ENCODE peak calls at places on chromosomes 16 and 17, in seven cellular contexts. L is transverse colon, P is spleen, S is AG09319, H is upper lobe of left lung, A is osteocyte, I is neural progenitor cell. Q is an unnamed sample.

GRCh38 chr17:1060991-1061390 is 64.1 kb downstream of the TIMM22 start:
- DNase-seq in P (no peak), S (peak; percentile 93), H (peak; percentile 73), I (no peak), A (peak; percentile 92), L (peak; percentile 54), Q (peak; percentile 68)

GRCh38 chr16:71311553-71312158 is 22.5 kb upstream of the CMTR2 start:
- DNase-seq in H (no peak), S (no peak), I (peak; percentile 87), A (no peak), P (no peak), L (no peak), Q (peak; percentile 25)

GRCh38 chr17:79827179-79827578 is 12.1 kb downstream of the CBX4 start:
- DNase-seq in H (no peak), L (no peak), S (no peak), I (no peak), P (no peak), A (no peak), Q (no peak)

GRCh38 chr16:50185005-50185505 is 31.9 kb downstream of the TENT4B start:
- DNase-seq in I (no peak), H (no peak), L (no peak), S (no peak), A (no peak), P (no peak), Q (no peak)

GRCh38 chr16:57824880-57825279 is 22.6 kb upstream of the KIFC3 start:
- DNase-seq in S (no peak), P (peak; percentile 48), L (no peak), A (no peak), H (no peak), I (no peak), Q (no peak)

GRCh38 chr16:88633684-88634140 is 4.7 kb upstream of the IL17C start:
- DNase-seq in L (peak; percentile 60), P (peak; percentile 91), H (peak; percentile 89), S (no peak), A (no peak), I (peak; percentile 69), Q (peak; percentile 85)

GRCh38 chr16:30054959-30055553 is 10.5 kb upstream of the ALDOA start:
- DNase-seq in P (peak; percentile 81), A (no peak), H (peak; percentile 65), I (peak; percentile 79), L (peak; percentile 54), S (no peak), Q (peak; percentile 76)

GRCh38 chr17:45234641-45235040 is 13.0 kb downstream of the FMNL1 start:
- DNase-seq in P (peak; percentile 78), H (no peak), I (peak; percentile 75), L (no peak), S (no peak), A (no peak), Q (peak; percentile 64)

GRCh38 chr16:70453891-70454220 is 539 bp upstream of the FCSK start:
- DNase-seq in S (no peak), I (peak; percentile 66), P (no peak), H (no peak), A (no peak), L (no peak), Q (no peak)

GRCh38 chr17:48492401-48493298 is 38.2 kb downstream of the HOXB1 start:
- DNase-seq in A (no peak), H (peak; percentile 94), L (peak; percentile 80), P (peak; percentile 89), I (peak; percentile 72), S (no peak), Q (peak; percentile 70)

GRCh38 chr17:19453296-19453695 is 42.3 kb downstream of the RNF112 start:
- DNase-seq in H (no peak), I (no peak), P (no peak), S (no peak), A (no peak), L (no peak), Q (no peak)

GRCh38 chr17:49752508-49752907 is 11.4 kb downstream of the FAM117A start:
- DNase-seq in S (no peak), L (no peak), A (no peak), I (no peak), P (no peak), H (no peak), Q (no peak)

GRCh38 chr16:3023415-3023668 is 400 bp downstream of the HCFC1R1 start:
- DNase-seq in P (no peak), A (peak; percentile 90), I (no peak), S (no peak), H (no peak), L (no peak), Q (no peak)

GRCh38 chr16:50627419-50627818 is 53.7 kb downstream of the SNX20 start:
- DNase-seq in S (no peak), P (no peak), A (no peak), I (peak; percentile 58), H (no peak), L (peak; percentile 48), Q (peak; percentile 75)

GRCh38 chr17:19626079-19626478 is 22.5 kb upstream of the ALDH3A2 start:
- DNase-seq in P (no peak), L (no peak), A (no peak), I (no peak), S (no peak), H (no peak), Q (no peak)

GRCh38 chr16:85657996-85658395 is 30.8 kb downstream of the GINS2 start:
- DNase-seq in L (no peak), A (no peak), I (no peak), P (peak; percentile 41), S (no peak), H (peak; percentile 26), Q (no peak)

GRCh38 chr17:32491371-32492280 is 4.8 kb downstream of the CDK5R1 start:
- DNase-seq in A (no peak), S (no peak), H (peak; percentile 32), P (peak; percentile 86), L (no peak), I (no peak), Q (peak; percentile 74)

GRCh38 chr16:79213214-79213613 is 387.3 kb downstream of the MAF start:
- DNase-seq in L (peak; percentile 17), A (no peak), H (no peak), I (no peak), S (no peak), P (no peak), Q (no peak)
- TF ChIP-seq CTCF in L (no peak), A (no peak), H (no peak), I (no peak), S (no peak), P (no peak), Q (no peak)

GRCh38 chr17:74314877-74315276 is 11.1 kb upstream of the KIF19 start:
- DNase-seq in L (no peak), I (no peak), S (no peak), H (no peak), A (no peak), P (no peak), Q (no peak)
- TF ChIP-seq CTCF in L (no peak), I (no peak), S (no peak), H (no peak), A (no peak), P (no peak), Q (no peak)

GRCh38 chr16:14489460-14489859 is 140.6 kb downstream of the PARN start:
- DNase-seq in H (no peak), S (no peak), P (no peak), L (no peak), I (peak; percentile 58), A (no peak), Q (peak; percentile 12)
- TF ChIP-seq CTCF in H (no peak), S (no peak), P (no peak), L (no peak), I (peak; percentile 43), A (no peak), Q (peak; percentile 30)

DNA sequence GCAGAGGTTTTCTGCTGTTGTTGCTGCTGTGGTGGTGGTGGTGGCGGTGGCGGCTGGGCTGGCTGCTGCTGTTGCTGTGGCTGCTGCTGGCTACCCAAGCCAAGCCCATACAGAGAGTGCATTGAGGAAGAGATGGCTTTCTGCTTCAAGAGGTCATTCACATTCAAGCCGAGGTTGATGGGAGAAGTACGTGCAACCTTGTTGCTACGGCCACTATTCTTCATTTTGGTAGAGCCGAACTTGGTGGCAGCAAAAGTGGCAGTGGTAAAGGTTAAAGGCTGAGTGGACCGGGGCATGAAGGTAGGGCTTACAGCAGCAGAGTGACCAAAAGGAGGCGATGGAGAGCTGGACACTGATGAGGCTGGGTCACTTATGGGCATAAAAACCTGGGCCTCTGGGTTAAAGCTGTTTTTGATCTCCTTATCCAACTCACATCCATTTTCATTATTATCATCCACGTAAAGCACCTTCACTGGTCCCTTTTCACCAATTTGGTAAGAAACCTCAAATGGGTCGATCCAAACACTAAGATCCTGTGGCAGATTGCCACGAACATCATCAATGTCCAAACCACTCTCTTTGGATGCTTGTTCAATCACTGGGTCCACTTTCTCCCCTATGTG is 2.8 kb downstream of the TOB1 start:
- DNase-seq in S (no peak), A (peak; percentile 70), P (no peak), H (peak; percentile 75), L (peak; percentile 71), I (peak; percentile 69), Q (peak; percentile 71)
- TF ChIP-seq CTCF in S (peak; percentile 48), A (peak; percentile 55), P (peak; percentile 11), H (peak; percentile 48), L (peak; percentile 70), I (peak; percentile 73), Q (peak; percentile 45)

GRCh38 chr17:68784431-68784830 is 170.8 kb downstream of the ABCA8 start:
- DNase-seq in A (no peak), H (no peak), S (no peak), P (no peak), I (no peak), L (no peak), Q (no peak)

GRCh38 chr17:68789203-68789962 is 165.8 kb downstream of the ABCA8 start:
- DNase-seq in H (no peak), A (no peak), I (no peak), P (no peak), S (no peak), L (no peak), Q (no peak)

GRCh38 chr17:68783861-68784260 is 171.3 kb downstream of the ABCA8 start:
- DNase-seq in S (no peak), P (no peak), I (no peak), A (no peak), H (no peak), L (no peak), Q (no peak)

GRCh38 chr17:68782829-68783228 is 172.4 kb downstream of the ABCA8 start:
- DNase-seq in S (peak; percentile 88), I (no peak), H (no peak), L (no peak), P (no peak), A (no peak), Q (no peak)

GRCh38 chr17:68785565-68786486 is 169.4 kb downstream of the ABCA8 start:
- DNase-seq in L (no peak), I (no peak), A (no peak), P (no peak), S (no peak), H (no peak), Q (no peak)
- TF ChIP-seq CTCF in L (no peak), I (no peak), A (no peak), P (no peak), S (no peak), H (no peak), Q (no peak)

Q was measured in activated CD8-positive, alpha-beta T cell treated with anti-CD3 and anti-CD28 coated beads for 36 hours.